ENCODE peak calls at places on chromosomes 5 and 9, in six cellular contexts. J is HuH-7, I is frontal cortex, W is brain microvascular endothelial cell, T is hippocampal formation, E is neural crest cell. Y is an unnamed sample.

GRCh38 chr5:37043693-37044092 is 167.1 kb downstream of the NIPBL start:
- DNase-seq in T (peak), J (peak), I (no peak), E (no peak), W (no peak), Y (no peak)

GRCh38 chr9:37669232-37669631 is 18.5 kb downstream of the FRMPD1 start:
- DNase-seq in J (no peak), T (no peak), W (no peak), I (no peak), E (no peak), Y (no peak)

GRCh38 chr5:64295100-64295499 is 129.5 kb downstream of the RNF180 start:
- DNase-seq in W (no peak), T (no peak), E (no peak), J (no peak), I (no peak), Y (no peak)

GRCh38 chr9:35736201-35736633 is 3.8 kb downstream of the CREB3 start:
- DNase-seq in I (no peak), W (peak), T (peak), E (peak), J (peak), Y (peak)

GRCh38 chr9:138103111-138103823 is 225.7 kb downstream of the CACNA1B start:
- DNase-seq in W (no peak), J (no peak), E (no peak), T (no peak), I (peak), Y (no peak)

GRCh38 chr9:4620881-4621555 is 41.1 kb upstream of the PLPP6 start:
- DNase-seq in W (peak), T (no peak), I (no peak), J (no peak), E (no peak), Y (peak)

GRCh38 chr5:127213231-127213630 is 77.4 kb upstream of the MEGF10 start:
- DNase-seq in T (no peak), J (no peak), W (no peak), E (no peak), I (no peak), Y (no peak)

GRCh38 chr5:150642567-150642927 is 2.1 kb downstream of the SYNPO start:
- DNase-seq in T (no peak), E (no peak), W (peak), J (no peak), I (no peak), Y (peak)

GRCh38 chr9:127418037-127418471 is 6.1 kb upstream of the ZNF79 start:
- DNase-seq in J (peak), W (no peak), T (no peak), I (no peak), E (no peak), Y (no peak)

GRCh38 chr5:57696005-57696755 is 213.6 kb upstream of the ACTBL2 start:
- DNase-seq in I (no peak), T (no peak), W (no peak), E (no peak), J (no peak), Y (no peak)

GRCh38 chr5:24633705-24634325 is 11.0 kb downstream of the CDH10 start:
- DNase-seq in E (peak), W (peak), T (no peak), I (no peak), J (peak), Y (peak)

GRCh38 chr5:67214036-67214435 is 17.4 kb upstream of the CD180 start:
- DNase-seq in T (no peak), W (no peak), E (no peak), J (no peak), I (no peak), Y (no peak)

GRCh38 chr5:42250-42649 is 49.7 kb upstream of the PLEKHG4B start:
- DNase-seq in E (no peak), T (no peak), J (peak), I (no peak), W (peak), Y (no peak)

GRCh38 chr5:139394123-139394653 is 716 bp downstream of the PROB1 start:
- DNase-seq in J (no peak), I (peak), W (no peak), E (peak), T (no peak), Y (no peak)

GRCh38 chr5:151591144-151591819 is at the start of gene FAT2:
- DNase-seq in W (no peak), I (no peak), E (no peak), J (no peak), T (no peak), Y (no peak)

GRCh38 chr9:115164511-115164974 is 46.6 kb upstream of the TNC start:
- DNase-seq in J (no peak), E (no peak), I (peak), W (no peak), T (peak), Y (no peak)

GRCh38 chr9:116230233-116230632 is 76.6 kb downstream of the PAPPA start:
- DNase-seq in I (no peak), J (no peak), W (no peak), E (no peak), T (no peak), Y (no peak)

GRCh38 chr5:170333161-170333909 is 35.8 kb upstream of the LCP2 start:
- DNase-seq in E (peak), J (no peak), T (no peak), I (no peak), W (no peak), Y (no peak)

GRCh38 chr9:120446681-120447080 is 133.3 kb downstream of the CDK5RAP2 start:
- DNase-seq in J (no peak), I (no peak), E (no peak), W (peak), T (no peak), Y (no peak)

GRCh38 chr9:87670572-87671264 is 55.2 kb upstream of the CTSL start:
- DNase-seq in T (no peak), W (no peak), E (no peak), I (no peak), J (no peak), Y (no peak)

GRCh38 chr5:11181940-11182339 is 420.9 kb upstream of the DAP start:
- DNase-seq in I (no peak), E (no peak), J (no peak), W (no peak), T (no peak), Y (no peak)

GRCh38 chr5:175032741-175033151 is 308.4 kb downstream of the MSX2 start:
- DNase-seq in T (peak), I (no peak), E (no peak), W (no peak), J (no peak), Y (no peak)

GRCh38 chr9:70409800-70410199 is 4.7 kb downstream of the KLF9 start:
- DNase-seq in J (no peak), I (no peak), T (no peak), W (no peak), E (no peak), Y (no peak)

GRCh38 chr5:130400091-130400490 is 495.8 kb downstream of the CHSY3 start:
- DNase-seq in W (peak), I (no peak), T (no peak), J (no peak), E (no peak), Y (peak)

GRCh38 chr5:189486-189885 is 1.8 kb upstream of the LRRC14B start:
- DNase-seq in J (no peak), W (no peak), E (no peak), T (no peak), I (no peak), Y (no peak)

GRCh38 chr9:1087120-1087881 is 37.1 kb downstream of the DMRT2 start:
- DNase-seq in I (no peak), W (no peak), E (no peak), T (no peak), J (no peak), Y (no peak)

GRCh38 chr9:135307314-135307713 is 172.3 kb upstream of the PPP1R26 start:
- DNase-seq in I (no peak), J (no peak), T (no peak), E (no peak), W (no peak), Y (no peak)

GRCh38 chr9:91486699-91487497 is 63.3 kb upstream of the NFIL3 start:
- DNase-seq in E (no peak), W (peak), T (no peak), I (no peak), J (no peak), Y (no peak)